ENCODE peak calls at places on chromosomes 1 and 21, in eight cellular contexts. One of them, this sample, is unnamed.

GRCh38 chr1:228748431-228748830 is 13.2 kb downstream of the RHOU start:
- DNase-seq in iPS-NIHi11: no peak
- DNase-seq in activated naive CD4-positive, alpha-beta T cell: no peak
- DNase-seq in AG20443: no peak
- DNase-seq in astrocyte of the hippocampus: no peak
- DNase-seq in neural progenitor cell: no peak
- DNase-seq in dermis microvascular lymphatic vessel endothelial cell: no peak
- DNase-seq in T follicular helper cell: no peak
- DNase-seq in this sample: no peak

GRCh38 chr21:25402134-25402957 is 204.9 kb downstream of the MRPL39 start:
- DNase-seq in iPS-NIHi11: no peak
- DNase-seq in activated naive CD4-positive, alpha-beta T cell: no peak
- DNase-seq in AG20443: no peak
- DNase-seq in astrocyte of the hippocampus: no peak
- DNase-seq in neural progenitor cell: no peak
- DNase-seq in dermis microvascular lymphatic vessel endothelial cell: no peak
- DNase-seq in T follicular helper cell: no peak
- DNase-seq in this sample: no peak

GRCh38 chr1:44501022-44501910 is 96.2 kb downstream of the RNF220 start:
- DNase-seq in iPS-NIHi11: peak; percentile 56
- DNase-seq in activated naive CD4-positive, alpha-beta T cell: no peak
- DNase-seq in AG20443: no peak
- DNase-seq in astrocyte of the hippocampus: peak; percentile 74
- DNase-seq in neural progenitor cell: peak; percentile 73
- DNase-seq in dermis microvascular lymphatic vessel endothelial cell: no peak
- DNase-seq in T follicular helper cell: no peak
- DNase-seq in this sample: no peak

GRCh38 chr1:183080406-183080805 is 57.2 kb downstream of the LAMC1 start:
- DNase-seq in iPS-NIHi11: no peak
- DNase-seq in activated naive CD4-positive, alpha-beta T cell: no peak
- DNase-seq in AG20443: peak; percentile 46
- DNase-seq in astrocyte of the hippocampus: peak; percentile 39
- DNase-seq in neural progenitor cell: no peak
- DNase-seq in dermis microvascular lymphatic vessel endothelial cell: peak; percentile 48
- DNase-seq in T follicular helper cell: no peak
- DNase-seq in this sample: no peak

GRCh38 chr1:2554621-2555387 is 1.4 kb upstream of the TNFRSF14 start:
- DNase-seq in iPS-NIHi11: no peak
- DNase-seq in activated naive CD4-positive, alpha-beta T cell: no peak
- DNase-seq in AG20443: no peak
- DNase-seq in astrocyte of the hippocampus: no peak
- DNase-seq in neural progenitor cell: peak; percentile 64
- DNase-seq in dermis microvascular lymphatic vessel endothelial cell: peak; percentile 46
- DNase-seq in T follicular helper cell: peak; percentile 39
- DNase-seq in this sample: peak; percentile 55

GRCh38 chr1:223715710-223716103 is 3.4 kb downstream of the CAPN2 start:
- DNase-seq in iPS-NIHi11: no peak
- DNase-seq in activated naive CD4-positive, alpha-beta T cell: no peak
- DNase-seq in AG20443: no peak
- DNase-seq in astrocyte of the hippocampus: no peak
- DNase-seq in neural progenitor cell: no peak
- DNase-seq in dermis microvascular lymphatic vessel endothelial cell: no peak
- DNase-seq in T follicular helper cell: no peak
- DNase-seq in this sample: no peak

GRCh38 chr21:22476726-22477646 is 1478.8 kb downstream of the NCAM2 start:
- DNase-seq in iPS-NIHi11: no peak
- DNase-seq in activated naive CD4-positive, alpha-beta T cell: no peak
- DNase-seq in AG20443: no peak
- DNase-seq in astrocyte of the hippocampus: no peak
- DNase-seq in neural progenitor cell: no peak
- DNase-seq in dermis microvascular lymphatic vessel endothelial cell: no peak
- DNase-seq in T follicular helper cell: no peak
- DNase-seq in this sample: no peak

GRCh38 chr1:10510520-10511493 is 36.1 kb downstream of the PEX14 start:
- DNase-seq in iPS-NIHi11: no peak
- DNase-seq in activated naive CD4-positive, alpha-beta T cell: no peak
- DNase-seq in AG20443: peak; percentile 80
- DNase-seq in astrocyte of the hippocampus: peak; percentile 73
- DNase-seq in neural progenitor cell: no peak
- DNase-seq in dermis microvascular lymphatic vessel endothelial cell: peak; percentile 88
- DNase-seq in T follicular helper cell: peak; percentile 62
- DNase-seq in this sample: no peak

GRCh38 chr1:23978825-23979224 is 1.3 kb downstream of the SRSF10 start:
- DNase-seq in iPS-NIHi11: no peak
- DNase-seq in activated naive CD4-positive, alpha-beta T cell: no peak
- DNase-seq in AG20443: no peak
- DNase-seq in astrocyte of the hippocampus: no peak
- DNase-seq in neural progenitor cell: no peak
- DNase-seq in dermis microvascular lymphatic vessel endothelial cell: no peak
- DNase-seq in T follicular helper cell: no peak
- DNase-seq in this sample: no peak

GRCh38 chr1:17475729-17476128 is 36.3 kb upstream of the RCC2 start:
- DNase-seq in iPS-NIHi11: no peak
- DNase-seq in activated naive CD4-positive, alpha-beta T cell: no peak
- DNase-seq in AG20443: peak; percentile 77
- DNase-seq in astrocyte of the hippocampus: peak; percentile 18
- DNase-seq in neural progenitor cell: no peak
- DNase-seq in dermis microvascular lymphatic vessel endothelial cell: no peak
- DNase-seq in T follicular helper cell: no peak
- DNase-seq in this sample: no peak

GRCh38 chr1:190022709-190023108 is 455.0 kb downstream of the BRINP3 start:
- DNase-seq in iPS-NIHi11: no peak
- DNase-seq in activated naive CD4-positive, alpha-beta T cell: no peak
- DNase-seq in AG20443: no peak
- DNase-seq in astrocyte of the hippocampus: peak; percentile 2
- DNase-seq in neural progenitor cell: no peak
- DNase-seq in dermis microvascular lymphatic vessel endothelial cell: no peak
- DNase-seq in T follicular helper cell: no peak
- DNase-seq in this sample: no peak

GRCh38 chr1:211939876-211940468 is 95.4 kb downstream of the INTS7 start:
- DNase-seq in iPS-NIHi11: no peak
- DNase-seq in activated naive CD4-positive, alpha-beta T cell: no peak
- DNase-seq in AG20443: no peak
- DNase-seq in astrocyte of the hippocampus: no peak
- DNase-seq in neural progenitor cell: no peak
- DNase-seq in dermis microvascular lymphatic vessel endothelial cell: no peak
- DNase-seq in T follicular helper cell: no peak
- DNase-seq in this sample: no peak